ENCODE peak calls at places on chromosomes 4 and X, in eight cellular contexts. V is HepG2, U is HCT116, Z is Panc1, E is upper lobe of left lung, S is GM23338, K is GM12878, J is K562. L is an unnamed sample.

GRCh38 chrX:129840334-129840733 is 3.4 kb downstream of the ZDHHC9 start:
- ATAC-seq in V (no peak), U (no peak), Z (no peak), E (no peak), S (no peak), K (no peak), J (no peak), L (no peak)

GRCh38 chr4:47315346-47315745 is 148.2 kb downstream of the COMMD8 start:
- ATAC-seq in V (no peak), U (no peak), Z (no peak), E (no peak), S (no peak), K (peak), J (no peak), L (no peak)

GRCh38 chrX:42943051-42943450 is 165.1 kb upstream of the PPP1R2C start:
- ATAC-seq in V (no peak), U (no peak), Z (no peak), E (no peak), S (no peak), K (peak), J (no peak), L (no peak)

GRCh38 chrX:72685810-72686465 is 28.2 kb downstream of the PHKA1 start:
- ATAC-seq in V (no peak), U (peak), Z (no peak), E (no peak), S (no peak), K (no peak), J (no peak), L (no peak)

GRCh38 chr4:56656346-56656643 is 24.8 kb downstream of the HOPX start:
- ATAC-seq in V (no peak), U (no peak), Z (no peak), E (peak), S (peak), K (peak), J (peak), L (no peak)

GRCh38 chr4:74715731-74716435 is 78.4 kb downstream of the BTC start:
- ATAC-seq in V (no peak), U (no peak), Z (no peak), E (no peak), S (no peak), K (peak), J (no peak), L (no peak)

GRCh38 chrX:19602866-19603620 is 87.7 kb upstream of the MAP3K15 start:
- ATAC-seq in V (no peak), U (peak), Z (no peak), E (no peak), S (no peak), K (no peak), J (peak), L (no peak)

GRCh38 chr4:2832309-2832980 is 11.2 kb upstream of the ADD1 start:
- ATAC-seq in V (no peak), U (no peak), Z (no peak), E (no peak), S (no peak), K (peak), J (no peak), L (no peak)

GRCh38 chr4:103410401-103410800 is 212.3 kb upstream of the CENPE start:
- ATAC-seq in V (no peak), U (no peak), Z (no peak), E (no peak), S (no peak), K (no peak), J (no peak), L (no peak)

GRCh38 chrX:30593435-30594200 is 16.1 kb upstream of the TASL start:
- ATAC-seq in V (peak), U (peak), Z (no peak), E (no peak), S (no peak), K (peak), J (no peak), L (no peak)

GRCh38 chr4:23866450-23866849 is 23.4 kb downstream of the PPARGC1A start:
- ATAC-seq in V (no peak), U (no peak), Z (no peak), E (no peak), S (no peak), K (no peak), J (no peak), L (no peak)

GRCh38 chr4:39484582-39485272 is 25.9 kb downstream of the LIAS start:
- ATAC-seq in V (no peak), U (no peak), Z (no peak), E (no peak), S (no peak), K (no peak), J (no peak), L (no peak)

GRCh38 chr4:142314183-142314582 is 531.9 kb downstream of the INPP4B start:
- ATAC-seq in V (no peak), U (no peak), Z (no peak), E (no peak), S (no peak), K (no peak), J (no peak), L (no peak)

GRCh38 chr4:98394134-98394533 is 132.9 kb downstream of the RAP1GDS1 start:
- ATAC-seq in V (no peak), U (no peak), Z (no peak), E (no peak), S (no peak), K (no peak), J (no peak), L (no peak)

GRCh38 chr4:77777135-77777777 is 41.9 kb downstream of the CNOT6L start:
- ATAC-seq in V (no peak), U (no peak), Z (no peak), E (no peak), S (no peak), K (no peak), J (peak), L (no peak)

GRCh38 chr4:123364906-123365305 is 31.7 kb upstream of the SPRY1 start:
- ATAC-seq in V (no peak), U (no peak), Z (no peak), E (no peak), S (no peak), K (no peak), J (no peak), L (no peak)

GRCh38 chr4:17688011-17688441 is 73.6 kb downstream of the MED28 start:
- ATAC-seq in V (no peak), U (no peak), Z (no peak), E (no peak), S (no peak), K (peak), J (no peak), L (no peak)

GRCh38 chr4:79575709-79576479 is 167.9 kb upstream of the GK2 start:
- ATAC-seq in V (no peak), U (peak), Z (no peak), E (peak), S (no peak), K (no peak), J (no peak), L (peak)

GRCh38 chr4:166838975-166839614 is 395.2 kb downstream of the SPOCK3 start:
- ATAC-seq in V (no peak), U (no peak), Z (no peak), E (no peak), S (no peak), K (peak), J (no peak), L (no peak)

GRCh38 chr4:98204236-98204553 is 57.0 kb upstream of the RAP1GDS1 start:
- ATAC-seq in V (no peak), U (no peak), Z (no peak), E (no peak), S (no peak), K (peak), J (no peak), L (no peak)

GRCh38 chr4:141058739-141059507 is 74.3 kb downstream of the RNF150 start:
- ATAC-seq in V (no peak), U (no peak), Z (no peak), E (no peak), S (no peak), K (no peak), J (no peak), L (no peak)

GRCh38 chrX:47143894-47144625 is 442 bp downstream of the NDUFB11 start:
- ATAC-seq in V (no peak), U (peak), Z (peak), E (peak), S (peak), K (peak), J (peak), L (peak)

GRCh38 chr4:139962130-139962684 is 191.8 kb downstream of the MAML3 start:
- ATAC-seq in V (no peak), U (no peak), Z (no peak), E (no peak), S (no peak), K (no peak), J (no peak), L (no peak)

GRCh38 chr4:14888790-14889189 is 113.5 kb upstream of the CPEB2 start:
- ATAC-seq in V (no peak), U (no peak), Z (no peak), E (peak), S (no peak), K (no peak), J (no peak), L (peak)

GRCh38 chrX:139832728-139833309 is 100.0 kb downstream of the ATP11C start:
- ATAC-seq in V (no peak), U (no peak), Z (no peak), E (no peak), S (no peak), K (no peak), J (no peak), L (no peak)

GRCh38 chr4:140156529-140157171 is 2.7 kb upstream of the MAML3 start:
- ATAC-seq in V (no peak), U (no peak), Z (no peak), E (no peak), S (no peak), K (peak), J (no peak), L (no peak)

GRCh38 chrX:155819966-155820491 is 61.1 kb upstream of the VAMP7 start:
- ATAC-seq in V (peak), U (peak), Z (peak), E (peak), S (peak), K (peak), J (peak), L (peak)

GRCh38 chrX:107493141-107493540 is 43.7 kb downstream of the FRMPD3 start:
- ATAC-seq in V (no peak), U (no peak), Z (no peak), E (no peak), S (no peak), K (no peak), J (no peak), L (no peak)

GRCh38 chr4:110852793-110853192 is 229.9 kb upstream of the PITX2 start:
- ATAC-seq in V (no peak), U (no peak), Z (no peak), E (no peak), S (no peak), K (no peak), J (no peak), L (no peak)

GRCh38 chr4:126740687-126741086 is 892.1 kb upstream of the INTU start:
- ATAC-seq in V (no peak), U (no peak), Z (no peak), E (no peak), S (no peak), K (no peak), J (peak), L (no peak)

GRCh38 chrX:155009994-155010472 is 12.5 kb downstream of the F8 start:
- ATAC-seq in V (no peak), U (no peak), Z (no peak), E (no peak), S (no peak), K (no peak), J (no peak), L (peak)

GRCh38 chrX:46327229-46328081 is 217.8 kb downstream of the ZNF674 start:
- ATAC-seq in V (peak), U (peak), Z (peak), E (no peak), S (peak), K (no peak), J (no peak), L (no peak)

GRCh38 chrX:40083120-40083978 is 14.4 kb downstream of the BCOR start:
- ATAC-seq in V (peak), U (peak), Z (peak), E (peak), S (peak), K (peak), J (peak), L (peak)

GRCh38 chrX:137428251-137428661 is 137.7 kb upstream of the ZIC3 start:
- ATAC-seq in V (no peak), U (no peak), Z (no peak), E (peak), S (peak), K (no peak), J (no peak), L (peak)

GRCh38 chr4:102586002-102586643 is 85.0 kb downstream of the NFKB1 start:
- ATAC-seq in V (no peak), U (no peak), Z (no peak), E (no peak), S (no peak), K (peak), J (no peak), L (no peak)

GRCh38 chrX:72101597-72102037 is 30.1 kb downstream of the RTL5 start:
- ATAC-seq in V (no peak), U (no peak), Z (no peak), E (no peak), S (peak), K (no peak), J (no peak), L (no peak)

GRCh38 chr4:8079916-8080753 is 78.5 kb downstream of the ABLIM2 start:
- ATAC-seq in V (no peak), U (no peak), Z (no peak), E (no peak), S (peak), K (no peak), J (no peak), L (no peak)

DNA sequence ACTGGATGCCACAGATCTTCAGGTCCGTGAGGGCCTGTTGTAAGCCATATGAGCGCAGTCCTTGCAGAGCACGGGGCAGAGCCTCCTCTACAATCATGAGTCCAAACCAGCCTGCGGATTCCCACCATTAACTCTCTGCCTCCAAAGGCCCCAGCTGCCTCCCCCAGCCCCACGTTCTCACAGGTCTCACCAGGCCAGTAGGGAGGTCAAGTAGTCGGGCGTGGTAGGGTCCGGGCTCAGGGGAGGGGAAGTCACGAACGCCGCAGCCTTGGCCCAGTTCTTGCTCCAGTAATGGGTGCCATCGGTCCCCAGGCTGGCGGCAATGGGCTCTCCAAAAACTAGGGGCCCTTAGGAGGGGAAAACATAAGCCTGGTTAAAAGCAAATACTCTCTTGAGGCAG is 53.6 kb downstream of the CRMP1 start:
- ATAC-seq in V (no peak), U (no peak), Z (no peak), E (no peak), S (no peak), K (no peak), J (no peak), L (no peak)
- H3K27ac ChIP-seq in V (no peak), U (no peak), Z (no peak), E (no peak), S (no peak), K (no peak), J (no peak), L (peak)

DNA sequence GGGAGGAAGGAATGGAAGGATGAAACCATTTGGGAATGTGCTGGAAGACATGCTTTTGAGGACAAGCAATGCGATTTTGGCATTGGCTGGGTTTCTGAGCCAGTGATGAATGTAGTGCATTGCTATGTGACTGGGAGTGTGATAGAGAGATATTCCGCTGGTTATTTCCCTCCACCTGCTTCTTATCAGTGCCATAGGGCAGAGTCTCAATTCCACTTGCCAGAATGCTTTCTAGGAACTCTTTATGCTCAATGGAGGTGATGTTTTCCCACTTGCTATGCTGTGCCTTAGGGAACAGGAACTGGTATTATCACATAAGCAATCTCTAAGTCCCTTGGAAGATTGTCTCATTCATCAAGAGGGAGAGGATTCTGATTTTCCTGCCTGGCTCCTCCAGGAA is 28.0 kb downstream of the TBL1X start:
- ATAC-seq in V (no peak), U (no peak), Z (no peak), E (no peak), S (no peak), K (no peak), J (peak), L (no peak)
- TF ChIP-seq POLR2AphosphoS5 in V (no peak), U (no peak), Z (no peak), E (no peak), S (no peak), K (no peak), J (no peak), L (no peak)

DNA sequence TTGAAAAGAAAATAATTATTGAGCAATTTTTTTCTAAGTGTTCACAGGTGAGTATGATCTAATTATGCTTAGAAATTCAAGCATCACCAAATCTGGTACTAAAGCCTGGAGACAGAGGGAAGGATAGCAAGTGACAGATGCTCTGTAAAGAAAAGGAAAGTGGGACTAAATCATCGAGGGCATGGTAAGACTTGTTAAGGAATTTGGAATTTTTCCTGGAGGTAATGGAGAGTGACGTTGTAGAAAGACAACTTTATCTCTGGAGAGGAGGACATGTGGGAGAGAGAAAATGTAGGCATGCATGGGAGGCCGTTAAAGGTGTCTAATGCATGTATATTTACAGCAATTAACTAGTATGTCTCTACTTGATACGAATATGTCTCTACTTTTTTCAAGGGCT is 333.2 kb upstream of the ATOH1 start:
- ATAC-seq in V (no peak), U (no peak), Z (no peak), E (no peak), S (no peak), K (no peak), J (no peak), L (no peak)
- H3K27ac ChIP-seq in V (no peak), U (no peak), Z (no peak), E (no peak), S (no peak), K (no peak), J (no peak), L (no peak)

GRCh38 chrX:24148535-24149345 is 789 bp upstream of the ZFX start:
- ATAC-seq in V (no peak), U (no peak), Z (no peak), E (no peak), S (no peak), K (no peak), J (no peak), L (peak)
- TF ChIP-seq POLR2AphosphoS5 in V (no peak), U (no peak), Z (no peak), E (no peak), S (no peak), K (no peak), J (no peak), L (no peak)

GRCh38 chrX:151386838-151387459 is 10.1 kb upstream of the VMA21 start:
- ATAC-seq in V (no peak), U (no peak), Z (no peak), E (no peak), S (no peak), K (no peak), J (no peak), L (peak)

GRCh38 chrX:151384807-151385206 is 12.2 kb upstream of the VMA21 start:
- ATAC-seq in V (no peak), U (no peak), Z (no peak), E (no peak), S (peak), K (no peak), J (no peak), L (no peak)
- H3K27ac ChIP-seq in V (no peak), U (no peak), Z (no peak), E (no peak), S (no peak), K (no peak), J (no peak), L (no peak)

DNA sequence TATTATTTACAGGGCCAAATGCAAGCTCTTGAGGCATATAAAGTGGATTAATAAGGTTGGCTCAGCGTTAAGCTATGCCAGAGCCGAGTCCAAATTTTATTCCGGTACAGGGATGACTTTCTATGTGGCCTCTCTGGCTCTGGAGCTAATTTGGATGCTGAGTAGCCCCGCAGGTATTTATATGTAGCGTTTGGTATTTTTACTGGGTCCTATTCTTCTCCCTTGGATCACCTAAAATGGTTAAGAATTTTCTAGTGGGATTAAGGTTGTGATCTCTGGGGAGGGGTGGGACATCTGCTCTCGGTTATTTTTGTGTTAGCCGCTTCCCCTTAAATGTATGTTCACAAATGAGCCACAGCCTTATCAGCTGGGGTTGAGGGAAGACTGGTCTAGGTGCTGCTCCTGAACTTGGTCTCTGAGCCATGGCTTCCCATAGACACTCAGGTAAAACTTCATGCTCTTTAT is 49.4 kb downstream of the FHL1 start:
- ATAC-seq in V (no peak), U (no peak), Z (no peak), E (no peak), S (no peak), K (no peak), J (no peak), L (peak)
- TF ChIP-seq POLR2AphosphoS5 in V (no peak), U (no peak), Z (no peak), E (no peak), S (no peak), K (no peak), J (no peak), L (peak)

GRCh38 chr4:90127706-90128345 is 632 bp downstream of the CCSER1 start:
- ATAC-seq in V (peak), U (peak), Z (peak), E (peak), S (peak), K (peak), J (no peak), L (peak)
- H3K27ac ChIP-seq in V (no peak), U (peak), Z (no peak), E (peak), S (no peak), K (peak), J (no peak), L (peak)

GRCh38 chr4:29336851-29337250 is 1383.3 kb upstream of the PCDH7 start:
- ATAC-seq in V (no peak), U (no peak), Z (no peak), E (no peak), S (no peak), K (no peak), J (no peak), L (no peak)
- TF ChIP-seq POLR2AphosphoS5 in V (no peak), U (no peak), Z (no peak), E (no peak), S (no peak), K (no peak), J (no peak), L (no peak)

GRCh38 chr4:180664766-180665368 is 1578.3 kb upstream of the TENM3 start:
- ATAC-seq in V (peak), U (peak), Z (peak), E (peak), S (peak), K (peak), J (peak), L (peak)
- H3K27ac ChIP-seq in V (no peak), U (no peak), Z (no peak), E (no peak), S (no peak), K (no peak), J (no peak), L (no peak)

L was measured in gastroesophageal sphincter.